ENCODE peak calls at places on chromosomes 4 and X, in four cellular contexts. X, H, S and E are unnamed samples.

GRCh38 chrX:151698485-151698884 is 3.2 kb downstream of the PRRG3 start:
- DNase-seq in X (no peak), H (no peak), S (no peak), E (no peak)

GRCh38 chr4:140150886-140151699 is 2.9 kb downstream of the MAML3 start:
- DNase-seq in X (peak), H (no peak), S (no peak), E (peak)

GRCh38 chrX:40303256-40304077 is 205.7 kb upstream of the BCOR start:
- DNase-seq in X (no peak), H (no peak), S (no peak), E (no peak)

GRCh38 chrX:3939967-3940610 is 226.6 kb upstream of the PRKX start:
- DNase-seq in X (peak), H (no peak), S (no peak), E (peak)

GRCh38 chr4:83722730-83723269 is 186.9 kb downstream of the GPAT3 start:
- DNase-seq in X (no peak), H (no peak), S (no peak), E (no peak)

GRCh38 chr4:139628184-139629012 is 37.2 kb upstream of the MGST2 start:
- DNase-seq in X (peak), H (no peak), S (no peak), E (no peak)

GRCh38 chr4:38166768-38167167 is 206.6 kb downstream of the PTTG2 start:
- DNase-seq in X (no peak), H (no peak), S (no peak), E (no peak)

GRCh38 chr4:8599657-8600056 is 7.1 kb downstream of the CPZ start:
- DNase-seq in X (no peak), H (no peak), S (no peak), E (no peak)

GRCh38 chr4:126081336-126081735 is 766.6 kb downstream of the FAT4 start:
- DNase-seq in X (no peak), H (no peak), S (no peak), E (no peak)

GRCh38 chrX:109889289-109890006 is 113.5 kb upstream of the TMEM164 start:
- DNase-seq in X (peak), H (peak), S (peak), E (no peak)

GRCh38 chr4:26235500-26235899 is 85.3 kb upstream of the RBPJ start:
- DNase-seq in X (no peak), H (no peak), S (no peak), E (no peak)

GRCh38 chr4:105196523-105197145 is 50.0 kb downstream of the TET2 start:
- DNase-seq in X (peak), H (peak), S (no peak), E (peak)

GRCh38 chrX:36364262-36364661 is 444.7 kb downstream of the CFAP47 start:
- DNase-seq in X (no peak), H (no peak), S (no peak), E (no peak)

GRCh38 chr4:5566991-5567390 is 141.4 kb downstream of the EVC2 start:
- DNase-seq in X (no peak), H (no peak), S (no peak), E (no peak)

GRCh38 chr4:93748943-93749342 is 79.6 kb upstream of the ATOH1 start:
- DNase-seq in X (peak), H (peak), S (no peak), E (no peak)

GRCh38 chr4:92175250-92175649 is 128.5 kb upstream of the GRID2 start:
- DNase-seq in X (peak), H (no peak), S (no peak), E (no peak)

GRCh38 chrX:41621236-41621651 is 67.5 kb upstream of the GPR34 start:
- DNase-seq in X (peak), H (no peak), S (no peak), E (peak)

GRCh38 chr4:139416073-139416673 is 37.7 kb upstream of the RAB33B start:
- DNase-seq in X (peak), H (no peak), S (peak), E (no peak)

GRCh38 chr4:98688416-98689290 is 30.2 kb upstream of the TSPAN5 start:
- DNase-seq in X (no peak), H (no peak), S (peak), E (peak)

GRCh38 chrX:13759152-13759718 is 24.7 kb downstream of the OFD1 start:
- DNase-seq in X (no peak), H (peak), S (no peak), E (no peak)

GRCh38 chrX:137748827-137749226 is 182.9 kb downstream of the ZIC3 start:
- DNase-seq in X (no peak), H (no peak), S (no peak), E (no peak)

GRCh38 chrX:70033348-70033747 is 16.4 kb downstream of the AWAT2 start:
- DNase-seq in X (peak), H (no peak), S (peak), E (peak)

GRCh38 chr4:1767058-1767769 is 25.9 kb upstream of the FGFR3 start:
- DNase-seq in X (peak), H (no peak), S (no peak), E (no peak)

GRCh38 chr4:78650106-78651021 is 98.8 kb downstream of the ANXA3 start:
- DNase-seq in X (no peak), H (no peak), S (no peak), E (no peak)

GRCh38 chr4:128596844-128597243 is 212.7 kb upstream of the JADE1 start:
- DNase-seq in X (no peak), H (no peak), S (peak), E (no peak)

GRCh38 chr4:145452447-145453162 is 29.0 kb upstream of the SMAD1 start:
- DNase-seq in X (no peak), H (no peak), S (no peak), E (no peak)

GRCh38 chr4:8911311-8912088 is 39.9 kb upstream of the HMX1 start:
- DNase-seq in X (no peak), H (no peak), S (no peak), E (no peak)

GRCh38 chrX:9665113-9665512 is 100.5 kb downstream of the GPR143 start:
- DNase-seq in X (no peak), H (no peak), S (no peak), E (no peak)

GRCh38 chr4:45518832-45519231 is 605.0 kb downstream of the GABRG1 start:
- DNase-seq in X (peak), H (no peak), S (no peak), E (no peak)

GRCh38 chr4:107801766-107802211 is 22.9 kb upstream of the SGMS2 start:
- DNase-seq in X (no peak), H (no peak), S (no peak), E (no peak)

GRCh38 chr4:41957634-41958033 is 22.4 kb downstream of the TMEM33 start:
- DNase-seq in X (peak), H (peak), S (peak), E (peak)

DNA sequence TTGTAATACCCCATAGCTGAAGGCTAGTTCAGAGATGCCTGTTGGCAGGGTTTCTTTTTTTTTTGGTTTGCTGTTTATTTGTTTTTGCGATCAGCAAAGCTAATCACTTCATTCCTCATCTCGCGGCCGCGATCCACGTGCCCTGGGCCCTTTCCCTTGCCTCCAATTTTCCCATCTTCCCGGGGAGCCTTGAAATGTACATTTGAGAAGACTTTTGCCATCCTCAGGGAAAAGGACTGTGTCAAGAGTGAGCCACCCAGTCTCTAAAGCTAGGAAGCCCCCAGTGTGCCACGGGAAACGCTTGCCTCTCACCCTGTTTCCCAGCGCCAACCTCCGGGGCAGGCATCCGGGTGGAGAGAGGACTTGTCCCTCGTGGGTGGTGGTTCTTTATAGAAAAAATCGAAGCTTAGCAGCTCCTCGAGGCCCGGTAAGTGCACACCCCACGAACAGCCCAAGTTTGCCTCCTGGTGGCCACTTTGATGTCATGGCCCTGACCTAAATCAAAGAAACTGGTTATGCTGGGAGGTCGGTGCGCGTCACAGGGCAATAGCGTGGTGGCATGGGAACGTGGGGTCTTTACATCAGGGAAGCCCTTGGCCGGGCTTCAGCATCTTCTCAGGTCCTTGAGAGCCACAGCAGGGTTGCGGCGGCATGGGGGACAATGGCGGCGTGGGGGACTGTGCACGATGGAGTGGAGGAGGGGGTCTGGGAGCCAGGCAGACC is 42.0 kb downstream of the MAP7D3 start:
- DNase-seq in X (peak), H (no peak), S (no peak), E (peak)
- TF ChIP-seq JUNB in X (no peak), H (no peak), S (no peak), E (no peak)

GRCh38 chrX:97482901-97483300 is 599.2 kb downstream of the RPA4 start:
- DNase-seq in X (no peak), H (no peak), S (no peak), E (no peak)

GRCh38 chrX:97479491-97479890 is 595.8 kb downstream of the RPA4 start:
- DNase-seq in X (no peak), H (no peak), S (no peak), E (no peak)

GRCh38 chrX:97481228-97481627 is 597.5 kb downstream of the RPA4 start:
- DNase-seq in X (no peak), H (no peak), S (no peak), E (no peak)
- TF ChIP-seq JUNB in X (no peak), H (no peak), S (no peak), E (no peak)

GRCh38 chr4:113759696-113760093 is 1.8 kb downstream of the CAMK2D start:
- DNase-seq in X (no peak), H (no peak), S (no peak), E (no peak)
- TF ChIP-seq JUNB in X (no peak), H (no peak), S (no peak), E (no peak)

DNA sequence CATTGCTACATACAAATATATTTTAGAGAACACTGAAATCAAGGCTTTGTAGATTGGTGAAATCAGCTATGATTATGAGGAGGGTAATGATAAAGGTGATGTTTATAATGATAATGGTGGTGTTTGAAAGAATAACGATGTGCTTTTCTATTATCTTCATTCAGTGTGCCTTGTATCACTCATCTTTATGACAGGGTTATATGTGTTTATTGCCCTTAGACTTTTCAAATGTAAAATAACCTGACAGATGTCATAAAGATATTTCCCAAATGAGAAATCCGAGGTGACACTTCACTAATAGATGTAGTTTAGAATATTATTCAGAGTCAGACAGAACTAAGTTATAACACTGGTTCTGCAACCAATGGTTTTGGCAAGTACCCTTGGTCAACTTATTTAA is 323.0 kb upstream of the SPANXN4 start:
- DNase-seq in X (no peak), H (no peak), S (no peak), E (no peak)
- TF ChIP-seq JUNB in X (no peak), H (no peak), S (no peak), E (no peak)

GRCh38 chrX:15350329-15350996 is 15.1 kb upstream of the PIGA start:
- DNase-seq in X (peak), H (no peak), S (no peak), E (no peak)
- TF ChIP-seq JUNB in X (no peak), H (no peak), S (no peak), E (no peak)